ENCODE peak calls at places on chromosomes 3 and 15, in five cellular contexts. I, D, G, A and M are unnamed samples.

GRCh38 chr3:129118745-129119144 is 2.9 kb downstream of the RAB43 start:
- DNase-seq in I (no peak), D (no peak), G (no peak), A (no peak), M (no peak)

GRCh38 chr15:65393091-65393490 is 15.3 kb upstream of the IGDCC3 start:
- DNase-seq in I (no peak), D (no peak), G (no peak), A (no peak), M (no peak)

GRCh38 chr3:126288314-126288713 is 68.9 kb downstream of the KLF15 start:
- DNase-seq in I (no peak), D (no peak), G (no peak), A (no peak), M (no peak)

GRCh38 chr3:172326993-172327392 is 121.3 kb downstream of the GHSR start:
- DNase-seq in I (no peak), D (no peak), G (no peak), A (no peak), M (no peak)

GRCh38 chr3:26015752-26016151 is 225.9 kb downstream of the OXSM start:
- DNase-seq in I (no peak), D (no peak), G (no peak), A (no peak), M (no peak)

GRCh38 chr3:41522620-41523019 is 323.3 kb downstream of the CTNNB1 start:
- DNase-seq in I (no peak), D (no peak), G (no peak), A (no peak), M (no peak)

GRCh38 chr3:88235102-88235501 is 85.3 kb downstream of the C3orf38 start:
- DNase-seq in I (no peak), D (no peak), G (no peak), A (no peak), M (no peak)

GRCh38 chr3:170355738-170356595 is 1.5 kb upstream of the SKIL start:
- DNase-seq in I (no peak), D (no peak), G (peak), A (no peak), M (peak)

GRCh38 chr3:117059054-117059989 is 349.7 kb downstream of the TUSC7 start:
- DNase-seq in I (no peak), D (peak), G (no peak), A (no peak), M (no peak)

GRCh38 chr3:59809750-59810444 is 760.1 kb upstream of the CFAP20DC start:
- DNase-seq in I (no peak), D (no peak), G (no peak), A (no peak), M (peak)

GRCh38 chr3:42961633-42962032 is 17.5 kb upstream of the GASK1A start:
- DNase-seq in I (no peak), D (peak), G (peak), A (peak), M (peak)

GRCh38 chr3:161305095-161305991 is 66.0 kb downstream of the SPTSSB start:
- DNase-seq in I (no peak), D (peak), G (no peak), A (no peak), M (peak)

GRCh38 chr3:112416391-112417212 is 82.7 kb downstream of the BTLA start:
- DNase-seq in I (no peak), D (no peak), G (no peak), A (no peak), M (no peak)

GRCh38 chr3:196009456-196009855 is 72.4 kb downstream of the TFRC start:
- DNase-seq in I (no peak), D (no peak), G (no peak), A (no peak), M (no peak)

GRCh38 chr3:9397911-9398714 is 698 bp downstream of the SETD5 start:
- DNase-seq in I (peak), D (no peak), G (no peak), A (peak), M (peak)

GRCh38 chr15:76195506-76196285 is 115.6 kb downstream of the ETFA start:
- DNase-seq in I (no peak), D (no peak), G (no peak), A (no peak), M (no peak)

GRCh38 chr3:156432563-156432962 is 122.4 kb downstream of the SSR3 start:
- DNase-seq in I (no peak), D (no peak), G (no peak), A (no peak), M (no peak)

GRCh38 chr3:165635791-165636681 is 201.2 kb downstream of the BCHE start:
- DNase-seq in I (no peak), D (no peak), G (no peak), A (no peak), M (no peak)

GRCh38 chr15:73237910-73238309 is 130.8 kb downstream of the HCN4 start:
- DNase-seq in I (no peak), D (no peak), G (no peak), A (no peak), M (no peak)

GRCh38 chr3:100777271-100777670 is 68.0 kb downstream of the TFG start:
- DNase-seq in I (no peak), D (peak), G (no peak), A (no peak), M (no peak)

GRCh38 chr15:83365370-83365938 is 81.0 kb upstream of the BNC1 start:
- DNase-seq in I (no peak), D (peak), G (peak), A (no peak), M (no peak)

GRCh38 chr3:161316006-161316689 is 55.2 kb downstream of the SPTSSB start:
- DNase-seq in I (no peak), D (peak), G (no peak), A (no peak), M (no peak)

GRCh38 chr3:58999779-59000170 is 50.0 kb downstream of the CFAP20DC start:
- DNase-seq in I (no peak), D (no peak), G (no peak), A (no peak), M (no peak)

GRCh38 chr15:88454867-88455810 is 12.0 kb downstream of the MRPL46 start:
- DNase-seq in I (peak), D (peak), G (peak), A (peak), M (peak)

GRCh38 chr3:102085431-102086226 is 236.3 kb downstream of the NFKBIZ start:
- DNase-seq in I (no peak), D (no peak), G (no peak), A (no peak), M (no peak)

GRCh38 chr3:184549793-184550585 is 11.6 kb upstream of the EPHB3 start:
- DNase-seq in I (no peak), D (no peak), G (no peak), A (no peak), M (no peak)

GRCh38 chr3:184815046-184815930 is 3.3 kb downstream of the VPS8 start:
- DNase-seq in I (no peak), D (peak), G (no peak), A (no peak), M (no peak)

GRCh38 chr3:76873509-76874242 is 166.2 kb upstream of the ROBO2 start:
- DNase-seq in I (no peak), D (no peak), G (no peak), A (no peak), M (no peak)

GRCh38 chr3:154794383-154794782 is 285.7 kb upstream of the MME start:
- DNase-seq in I (no peak), D (peak), G (no peak), A (no peak), M (no peak)

GRCh38 chr3:190384241-190384863 is 3.6 kb upstream of the CLDN16 start:
- DNase-seq in I (no peak), D (peak), G (no peak), A (no peak), M (peak)

GRCh38 chr3:37974121-37974927 is 16.3 kb upstream of the VILL start:
- DNase-seq in I (peak), D (peak), G (peak), A (peak), M (peak)

GRCh38 chr3:125110876-125111480 is 55.2 kb upstream of the HEG1 start:
- DNase-seq in I (no peak), D (no peak), G (no peak), A (no peak), M (no peak)

GRCh38 chr3:113507501-113508067 is 7.4 kb downstream of the SPICE1 start:
- DNase-seq in I (no peak), D (no peak), G (no peak), A (no peak), M (no peak)

GRCh38 chr15:47688573-47689086 is 28.7 kb upstream of the SEMA6D start:
- DNase-seq in I (no peak), D (peak), G (no peak), A (no peak), M (no peak)

GRCh38 chr3:191094057-191094456 is 105.0 kb upstream of the OSTN start:
- DNase-seq in I (no peak), D (peak), G (no peak), A (no peak), M (no peak)

GRCh38 chr3:26058774-26059455 is 269.0 kb downstream of the OXSM start:
- DNase-seq in I (no peak), D (no peak), G (no peak), A (no peak), M (no peak)

GRCh38 chr3:161551697-161552096 is 55.1 kb downstream of the OTOL1 start:
- DNase-seq in I (no peak), D (no peak), G (no peak), A (no peak), M (no peak)

DNA sequence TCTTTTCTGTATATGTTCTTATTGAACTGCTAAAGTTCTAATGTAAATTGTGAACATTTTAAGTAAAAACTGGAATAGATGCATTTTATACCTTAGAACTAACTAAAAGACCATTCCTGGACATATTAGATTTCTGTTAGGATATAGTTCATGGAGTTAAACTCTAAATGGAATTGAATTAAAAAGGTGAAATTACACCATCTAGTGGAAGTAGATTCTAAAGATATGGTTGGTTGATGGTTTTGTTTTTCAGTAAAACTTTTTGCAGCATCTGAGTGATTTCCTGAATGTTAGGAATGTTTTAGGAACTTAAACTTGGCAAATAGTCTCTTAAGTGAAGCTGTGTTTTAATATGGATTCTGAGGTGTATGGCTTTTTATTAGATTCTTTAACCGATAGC is 96.8 kb downstream of the SLMAP start:
- DNase-seq in I (no peak), D (peak), G (no peak), A (no peak), M (peak)
- TF ChIP-seq CTCF in I (peak), D (peak), G (peak), A (no peak), M (no peak)

GRCh38 chr3:7146529-7146928 is 285.6 kb downstream of the GRM7 start:
- DNase-seq in I (no peak), D (no peak), G (no peak), A (no peak), M (no peak)

DNA sequence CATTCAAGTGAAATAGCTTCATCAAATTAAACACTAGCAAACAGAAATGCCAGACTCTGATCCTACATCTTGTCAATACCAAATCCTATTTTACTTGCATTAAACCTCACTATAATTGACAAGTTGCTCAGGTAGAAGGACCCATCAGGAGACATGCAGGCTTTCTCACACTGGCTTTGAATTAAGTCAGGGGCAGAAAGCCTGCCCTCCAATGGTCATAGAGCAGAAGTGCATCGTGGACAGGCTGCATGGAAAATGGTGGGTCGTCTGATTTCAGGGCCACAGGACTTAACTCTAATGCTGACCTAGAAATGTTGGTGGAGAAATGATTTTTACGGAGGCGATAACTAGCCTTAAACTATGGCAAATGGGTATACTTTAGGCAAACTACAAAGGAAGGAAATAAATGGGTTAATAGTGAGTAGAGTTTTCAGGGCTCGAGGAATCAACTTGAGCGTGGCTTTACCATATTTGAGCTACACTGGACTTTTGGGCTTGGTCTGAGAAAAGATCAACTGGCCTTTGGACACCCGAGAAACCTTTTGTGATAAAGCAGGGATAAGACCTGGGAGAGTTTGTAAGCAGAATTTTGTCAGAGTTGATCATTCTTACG is 283.9 kb downstream of the GRM7 start:
- DNase-seq in I (no peak), D (no peak), G (peak), A (no peak), M (peak)
- TF ChIP-seq CTCF in I (peak), D (no peak), G (peak), A (no peak), M (peak)

GRCh38 chr3:71559021-71559420 is 24.5 kb downstream of the FOXP1 start:
- DNase-seq in I (no peak), D (no peak), G (no peak), A (no peak), M (no peak)

GRCh38 chr3:71563827-71564226 is 19.7 kb downstream of the FOXP1 start:
- DNase-seq in I (no peak), D (no peak), G (no peak), A (no peak), M (no peak)

GRCh38 chr3:71559578-71560162 is 23.9 kb downstream of the FOXP1 start:
- DNase-seq in I (no peak), D (no peak), G (no peak), A (no peak), M (no peak)

GRCh38 chr3:71562938-71563337 is 20.6 kb downstream of the FOXP1 start:
- DNase-seq in I (no peak), D (no peak), G (no peak), A (no peak), M (no peak)

DNA sequence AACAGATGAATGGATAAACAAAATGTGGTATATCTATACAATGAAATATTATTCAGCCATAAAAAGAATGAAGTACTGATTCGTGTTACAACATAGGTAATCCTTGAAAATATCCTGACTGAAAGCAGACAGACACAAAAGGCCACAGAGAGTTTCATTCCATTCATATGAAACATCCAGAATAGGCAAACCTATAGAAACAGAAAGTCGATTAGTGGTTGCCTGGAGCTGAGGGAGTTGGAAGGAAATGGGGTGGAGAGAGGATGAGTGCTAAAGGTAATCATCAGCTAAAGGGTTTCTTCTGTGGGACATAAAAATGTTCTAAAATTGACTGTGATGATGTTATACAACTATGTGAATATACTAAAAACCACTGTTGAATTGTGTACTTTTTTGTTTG is 22.9 kb downstream of the FOXP1 start:
- DNase-seq in I (no peak), D (no peak), G (no peak), A (no peak), M (no peak)
- TF ChIP-seq CTCF in I (no peak), D (no peak), G (no peak), A (no peak), M (no peak)

GRCh38 chr15:78640840-78641733 is at the start of gene CHRNB4:
- DNase-seq in I (peak), D (no peak), G (peak), A (no peak), M (peak)

GRCh38 chr15:78636378-78636859 is 4.6 kb downstream of the CHRNB4 start:
- DNase-seq in I (no peak), D (no peak), G (no peak), A (no peak), M (no peak)

GRCh38 chr15:78640527-78640839 is 527 bp downstream of the CHRNB4 start:
- DNase-seq in I (no peak), D (no peak), G (no peak), A (no peak), M (peak)

GRCh38 chr15:78637776-78638435 is 3.1 kb downstream of the CHRNB4 start:
- DNase-seq in I (no peak), D (no peak), G (no peak), A (no peak), M (no peak)

DNA sequence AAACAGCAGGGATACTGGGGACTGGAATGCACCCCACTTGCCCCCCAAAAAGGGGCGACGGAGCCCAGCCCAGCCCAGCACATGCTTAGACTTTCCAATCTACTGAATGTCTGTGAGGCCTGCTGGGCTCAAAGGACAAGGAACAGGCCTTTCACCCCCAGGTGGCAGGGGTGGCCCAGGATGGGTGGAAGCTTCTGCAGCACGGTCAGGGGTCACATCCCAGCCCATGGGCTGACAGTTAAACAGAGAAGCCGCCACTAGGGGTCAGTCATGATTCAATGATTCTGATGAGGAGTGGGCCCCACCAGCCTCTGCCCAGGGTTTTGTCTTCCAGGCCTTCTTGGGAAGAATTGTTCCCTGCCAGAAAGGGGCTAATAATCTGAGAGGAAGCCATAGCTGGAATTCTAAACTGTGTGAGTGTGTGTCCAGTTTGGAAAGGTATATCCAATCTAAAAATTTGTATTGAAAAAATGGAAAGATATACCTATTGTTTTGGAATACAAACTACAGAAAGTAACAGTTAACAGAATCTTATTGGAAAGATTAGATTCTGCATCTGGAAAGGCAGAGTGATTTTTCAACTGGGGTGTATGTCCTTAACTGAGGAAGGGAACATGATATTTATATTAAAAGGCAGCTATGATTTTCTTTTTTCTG is 2.2 kb downstream of the CHRNB4 start:
- DNase-seq in I (peak), D (peak), G (peak), A (peak), M (peak)
- TF ChIP-seq CTCF in I (peak), D (peak), G (peak), A (peak), M (peak)

DNA sequence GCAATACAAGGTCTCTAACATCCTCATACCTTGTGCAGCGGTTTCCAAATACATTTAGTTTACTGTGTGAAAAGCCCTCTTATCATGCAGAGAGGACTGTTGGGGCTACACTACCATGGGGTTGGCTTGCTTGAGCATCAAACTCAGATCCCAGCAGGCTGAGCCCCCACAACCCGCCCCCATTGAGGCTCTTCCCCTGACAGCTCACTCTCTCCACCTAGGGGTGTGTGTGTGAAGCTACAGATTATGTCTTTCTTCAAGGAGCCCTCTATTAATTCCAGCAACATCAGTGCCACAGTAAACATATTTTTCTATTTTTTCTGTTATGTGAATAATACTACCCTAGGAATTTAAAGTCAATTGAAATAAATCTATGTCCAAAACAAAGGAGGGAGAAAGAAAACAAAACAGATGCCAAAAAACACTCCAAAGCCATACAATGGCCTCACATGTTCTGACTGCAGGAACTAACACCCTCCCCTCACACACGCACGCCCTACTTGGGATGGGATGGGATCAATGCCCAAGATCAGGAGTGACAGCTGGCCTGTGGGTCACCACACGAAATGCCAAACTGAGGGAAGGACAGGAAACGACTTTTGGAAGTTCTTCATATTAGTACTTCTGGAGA is 14.7 kb downstream of the TM4SF4 start:
- DNase-seq in I (no peak), D (no peak), G (no peak), A (no peak), M (no peak)
- TF ChIP-seq CTCF in I (peak), D (peak), G (peak), A (no peak), M (peak)

GRCh38 chr3:20930034-20930433 is 744.0 kb upstream of the SGO1 start:
- DNase-seq in I (no peak), D (no peak), G (peak), A (no peak), M (no peak)
- TF ChIP-seq CTCF in I (peak), D (peak), G (peak), A (no peak), M (peak)